ENCODE peak calls at places on chromosomes 1 and 21, in six cellular contexts. B, G, L, U, D and E are unnamed samples. For H3K27me3, the result is how much of the 10 kb centered on the place peaks cover.

GRCh38 chr1:218401896-218402770 is 57.0 kb downstream of the TGFB2 start:
- DNase-seq in G (no peak), U (no peak), L (no peak), D (no peak), B (no peak), E (no peak)

GRCh38 chr21:35783686-35784085 is 276.6 kb downstream of the SETD4 start:
- DNase-seq in D (no peak), B (no peak), U (no peak), G (no peak), L (no peak), E (no peak)

GRCh38 chr21:32702702-32703101 is 25.1 kb downstream of the SYNJ1 start:
- DNase-seq in D (no peak), U (no peak), B (no peak), L (no peak), G (no peak), E (no peak)

GRCh38 chr21:45598666-45599065 is 44.9 kb upstream of the PCBP3 start:
- DNase-seq in U (no peak), D (no peak), B (no peak), G (no peak), L (no peak), E (no peak)

GRCh38 chr1:145964328-145965118 is at the start of the genes ANKRD34A and POLR3GL:
- DNase-seq in L (peak), G (peak), B (peak), D (peak), U (peak), E (peak)

GRCh38 chr1:10736623-10737267 is 59.7 kb downstream of the CASZ1 start:
- DNase-seq in G (no peak), D (peak), U (no peak), B (no peak), L (no peak), E (no peak)

GRCh38 chr1:151936203-151936602 is 26.9 kb upstream of the THEM4 start:
- DNase-seq in B (no peak), G (no peak), U (no peak), D (no peak), L (no peak), E (no peak)

GRCh38 chr1:65510961-65511360 is 90.5 kb downstream of the LEPR start:
- DNase-seq in U (no peak), B (no peak), G (no peak), D (no peak), L (no peak), E (no peak)

GRCh38 chr1:7738044-7738443 is 33.1 kb upstream of the VAMP3 start:
- DNase-seq in B (no peak), L (no peak), G (no peak), D (no peak), U (no peak), E (no peak)

DNA sequence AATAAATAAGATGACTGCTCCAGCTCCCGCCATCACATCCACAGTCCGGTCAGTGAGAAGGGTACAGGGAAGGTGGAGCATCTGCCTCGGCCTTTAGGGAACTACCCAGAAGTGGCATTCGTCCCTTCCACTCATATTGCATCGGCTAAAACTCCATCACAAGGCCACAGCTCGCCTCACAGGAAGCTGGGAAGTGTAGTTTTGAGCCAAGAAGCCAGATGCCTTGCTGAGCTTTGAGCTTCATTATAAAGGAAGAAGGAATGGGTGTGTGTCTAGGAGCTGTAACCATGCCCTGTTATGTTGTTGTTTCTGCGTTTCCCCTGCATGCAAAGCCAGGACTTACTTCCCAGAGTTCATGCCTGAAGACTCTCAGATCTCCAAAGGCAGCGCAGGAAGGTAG is 61.1 kb downstream of the OPTC start:
- DNase-seq in B (no peak), U (no peak), L (no peak), D (no peak), G (no peak), E (no peak)
- TF ChIP-seq CTCF in B (no peak), U (no peak), L (no peak), D (no peak), G (no peak), E (no peak)

GRCh38 chr1:215081566-215082531 is 688 bp upstream of the KCNK2 start:
- DNase-seq in U (no peak), L (no peak), D (no peak), G (no peak), B (no peak), E (no peak)
- H3K27me3 ChIP-seq in U (under half), L (under half), D (under half), G (under half), B (under half), E (under half)

DNA sequence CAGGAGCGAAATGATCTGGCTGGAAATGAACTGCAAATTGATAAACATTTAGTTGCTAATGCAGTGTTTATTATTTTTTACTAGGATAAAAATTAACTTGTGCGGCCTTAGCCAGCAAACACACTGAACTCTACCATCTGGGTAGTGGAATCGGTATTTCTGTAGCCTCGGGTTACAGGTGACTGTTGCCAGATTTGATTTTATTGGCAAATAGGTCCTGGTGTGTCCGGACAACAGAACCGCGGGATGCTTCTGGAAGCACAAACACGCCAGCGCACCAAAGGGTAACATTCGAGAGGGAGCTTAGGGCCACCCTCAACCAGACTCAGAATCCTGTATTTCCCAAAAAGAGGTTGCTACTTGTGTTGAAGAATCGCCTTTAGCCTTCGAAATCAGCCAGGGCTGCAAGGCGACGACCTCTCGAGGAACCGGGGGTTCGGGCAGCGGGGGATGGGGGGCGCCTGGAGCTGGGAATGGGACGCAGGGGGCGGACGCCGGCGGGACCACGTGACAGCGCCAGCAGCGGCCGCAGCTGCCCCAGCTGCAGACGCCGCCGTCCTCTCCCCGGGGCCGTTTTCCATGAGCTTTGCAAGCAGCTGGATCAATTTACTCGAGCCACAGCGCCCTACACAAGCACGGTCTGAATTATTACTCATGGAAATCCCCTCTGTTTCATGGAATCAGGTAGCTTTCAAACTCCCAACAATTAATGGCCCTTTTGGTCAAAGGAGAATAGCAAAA is 158.8 kb downstream of the TOMM20 start:
- DNase-seq in U (peak), L (peak), G (no peak), B (no peak), D (peak), E (no peak)
- TF ChIP-seq CTCF in U (no peak), L (no peak), G (no peak), B (no peak), D (no peak), E (no peak)

GRCh38 chr1:200869753-200870391 is 2.9 kb upstream of the GPR25 start:
- DNase-seq in G (no peak), U (no peak), D (no peak), L (no peak), B (no peak), E (no peak)
- H3K27me3 ChIP-seq in G (under half), U (under half), D (under half), L (under half), B (under half), E (under half)

GRCh38 chr1:207752456-207753132 is 740 bp downstream of the CD46 start:
- DNase-seq in L (peak), U (no peak), B (no peak), D (peak), G (no peak), E (no peak)
- TF ChIP-seq CTCF in L (no peak), U (no peak), B (no peak), D (no peak), G (no peak), E (no peak)

GRCh38 chr1:243233908-243234307 is 21.2 kb downstream of the CEP170 start:
- DNase-seq in B (no peak), L (no peak), U (no peak), D (no peak), G (no peak), E (no peak)

GRCh38 chr1:243234978-243235657 is 20.0 kb downstream of the CEP170 start:
- DNase-seq in D (no peak), G (no peak), B (no peak), U (no peak), L (no peak), E (no peak)

GRCh38 chr1:243230914-243231313 is 24.2 kb downstream of the CEP170 start:
- DNase-seq in U (no peak), L (no peak), G (no peak), D (no peak), B (no peak), E (no peak)

GRCh38 chr1:243227596-243227995 is 27.5 kb downstream of the CEP170 start:
- DNase-seq in L (no peak), G (no peak), U (no peak), B (no peak), D (no peak), E (no peak)

DNA sequence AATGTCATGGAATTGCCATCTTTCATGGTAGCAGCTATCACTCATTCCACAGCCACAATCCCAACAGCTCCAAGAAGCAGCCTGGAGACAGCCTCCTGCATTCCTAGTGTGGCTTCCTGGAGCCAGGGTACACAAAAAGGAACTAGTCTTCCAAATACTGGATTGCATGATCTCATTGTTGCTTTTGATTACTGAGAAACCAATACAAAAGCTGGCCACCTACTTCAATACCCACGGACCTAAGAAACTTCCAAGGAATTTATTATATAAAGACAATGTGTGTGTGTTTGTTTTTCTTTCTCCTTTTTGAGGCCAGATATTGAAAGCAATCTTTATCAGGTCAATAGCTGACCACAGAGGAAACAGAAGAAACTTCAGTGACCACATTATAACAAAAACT is 25.6 kb downstream of the CEP170 start:
- DNase-seq in G (no peak), B (no peak), L (no peak), D (no peak), U (no peak), E (no peak)
- H3K27me3 ChIP-seq in G (under half), B (under half), L (under half), D (under half), U (under half), E (under half)

GRCh38 chr21:29821230-29821629 is 118.6 kb downstream of the GRIK1 start:
- DNase-seq in D (no peak), U (no peak), L (no peak), G (no peak), B (no peak), E (no peak)
- TF ChIP-seq CTCF in D (no peak), U (no peak), L (no peak), G (no peak), B (no peak), E (no peak)

GRCh38 chr1:157540852-157541251 is 11.5 kb downstream of the FCRL5 start:
- DNase-seq in D (no peak), G (no peak), U (no peak), L (no peak), B (no peak), E (no peak)
- H3K27me3 ChIP-seq in D (under half), G (under half), U (under half), L (under half), B (under half), E (under half)

GRCh38 chr1:32205401-32206370 is at the start of gene IQCC:
- DNase-seq in D (peak), L (peak), U (peak), G (peak), B (peak), E (peak)
- TF ChIP-seq CTCF in D (no peak), L (no peak), U (no peak), G (no peak), B (no peak), E (no peak)

DNA sequence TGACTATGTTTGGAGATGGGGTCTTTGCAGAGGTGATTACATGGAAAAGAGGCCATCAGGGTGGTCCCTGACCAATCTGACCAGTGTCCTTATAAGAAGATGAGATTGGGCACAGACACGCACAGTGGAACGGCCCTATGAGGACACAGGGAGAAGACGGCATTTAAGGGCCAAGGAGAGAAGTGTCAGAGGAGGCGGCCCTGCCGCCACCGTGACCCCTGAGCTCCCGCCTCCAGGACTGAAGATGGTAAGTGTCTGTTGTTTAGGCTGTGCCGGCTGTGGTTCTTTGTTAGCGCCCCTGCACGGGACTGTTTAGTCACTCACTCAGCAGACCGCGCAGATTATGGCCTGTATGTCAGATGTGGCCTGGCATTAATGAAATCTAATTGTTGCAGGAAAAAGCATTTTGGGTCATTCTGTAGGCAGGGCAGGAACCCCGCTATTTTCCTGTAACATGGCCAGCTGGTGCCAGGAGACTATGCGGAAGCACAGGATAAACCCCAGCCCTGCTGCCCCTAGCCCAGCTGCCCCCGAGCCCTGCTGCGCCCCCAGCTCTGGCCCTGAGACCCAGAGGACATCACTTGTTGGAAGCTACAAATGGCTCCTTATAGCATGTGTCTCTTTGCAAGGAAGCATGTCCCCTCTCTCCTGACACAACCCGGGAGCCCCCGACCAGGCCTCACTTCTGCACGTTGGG is 53.7 kb upstream of the RIPK4 start:
- DNase-seq in L (no peak), D (no peak), G (no peak), U (no peak), B (no peak), E (no peak)
- H3K27me3 ChIP-seq in L (under half), D (under half), G (under half), U (under half), B (under half), E (under half)